ENCODE peak calls at places on chromosome 15, in ten cellular contexts. C is ureter, T is Right ventricle myocardium superior, M is iPS-NIHi11, U is fibroblast of mammary gland, L is T-helper 9 cell, K is T-cell, A is NAMALWA, H is iris pigment epithelial cell, R is head of caudate nucleus. S is an unnamed sample.

GRCh38 chr15:67242665-67243064 is 11.8 kb downstream of the AAGAB start:
- DNase-seq in C (no peak), T (no peak), M (peak; percentile 12), U (peak; percentile 24), L (no peak), K (no peak), A (no peak), H (peak; percentile 27), R (no peak), S (no peak)

GRCh38 chr15:39300451-39301153 is 280.3 kb upstream of the THBS1 start:
- DNase-seq in C (no peak), T (no peak), M (no peak), U (peak; percentile 69), L (no peak), K (no peak), A (no peak), H (peak; percentile 65), R (no peak), S (no peak)

GRCh38 chr15:87817553-87817952 is 439.0 kb downstream of the NTRK3 start:
- DNase-seq in C (no peak), T (no peak), M (no peak), U (no peak), L (no peak), K (no peak), A (no peak), H (no peak), R (no peak), S (no peak)

GRCh38 chr15:25501828-25502446 is 63.1 kb upstream of the UBE3A start:
- DNase-seq in C (no peak), T (no peak), M (peak; percentile 32), U (peak; percentile 51), L (no peak), K (no peak), A (peak; percentile 66), H (peak; percentile 32), R (no peak), S (no peak)

GRCh38 chr15:35876762-35877161 is 330.8 kb upstream of the DPH6 start:
- DNase-seq in C (no peak), T (no peak), M (no peak), U (no peak), L (no peak), K (no peak), A (no peak), H (no peak), R (no peak), S (no peak)

GRCh38 chr15:39267685-39268084 is 313.2 kb upstream of the THBS1 start:
- DNase-seq in C (no peak), T (no peak), M (no peak), U (no peak), L (no peak), K (no peak), A (no peak), H (peak; percentile 73), R (no peak), S (no peak)

GRCh38 chr15:94580186-94580585 is 348.8 kb downstream of the MCTP2 start:
- DNase-seq in C (no peak), T (no peak), M (no peak), U (no peak), L (no peak), K (no peak), A (no peak), H (no peak), R (no peak), S (no peak)

GRCh38 chr15:64938192-64938591 is 26.5 kb downstream of the ANKDD1A start:
- DNase-seq in C (no peak), T (no peak), M (no peak), U (peak; percentile 12), L (no peak), K (no peak), A (no peak), H (peak; percentile 55), R (no peak), S (no peak)

GRCh38 chr15:53446376-53446775 is 313.1 kb downstream of the WDR72 start:
- DNase-seq in C (no peak), T (no peak), M (no peak), U (no peak), L (no peak), K (no peak), A (no peak), H (no peak), R (no peak), S (no peak)

GRCh38 chr15:92907880-92908279 is 7.8 kb downstream of the CHD2 start:
- DNase-seq in C (no peak), T (no peak), M (no peak), U (peak; percentile 92), L (no peak), K (no peak), A (no peak), H (peak; percentile 89), R (no peak), S (no peak)

GRCh38 chr15:58932791-58933310 is 628 bp downstream of the SLTM start:
- DNase-seq in C (no peak), T (no peak), M (peak; percentile 48), U (no peak), L (no peak), K (no peak), A (peak; percentile 57), H (no peak), R (no peak), S (no peak)

GRCh38 chr15:25770031-25770430 is 93.1 kb downstream of the ATP10A start:
- DNase-seq in C (peak; percentile 42), T (no peak), M (no peak), U (no peak), L (no peak), K (no peak), A (no peak), H (no peak), R (no peak), S (no peak)

GRCh38 chr15:68032672-68033071 is 21.4 kb upstream of the PIAS1 start:
- DNase-seq in C (no peak), T (no peak), M (no peak), U (no peak), L (no peak), K (no peak), A (no peak), H (no peak), R (no peak), S (no peak)

GRCh38 chr15:30023798-30024295 is 58.9 kb upstream of the GOLGA8J start:
- DNase-seq in C (no peak), T (no peak), M (no peak), U (peak; percentile 24), L (no peak), K (no peak), A (no peak), H (peak; percentile 83), R (no peak), S (no peak)

GRCh38 chr15:76938752-76939151 is 7.2 kb downstream of the RCN2 start:
- DNase-seq in C (no peak), T (no peak), M (no peak), U (no peak), L (no peak), K (no peak), A (no peak), H (no peak), R (no peak), S (no peak)

GRCh38 chr15:49343546-49343945 is 79.5 kb upstream of the FGF7 start:
- DNase-seq in C (no peak), T (no peak), M (no peak), U (no peak), L (no peak), K (no peak), A (no peak), H (no peak), R (no peak), S (no peak)

GRCh38 chr15:41940441-41940857 is 31.9 kb downstream of the EHD4 start:
- DNase-seq in C (peak; percentile 31), T (peak; percentile 35), M (no peak), U (peak; percentile 88), L (no peak), K (no peak), A (no peak), H (peak; percentile 85), R (no peak), S (peak; percentile 82)

GRCh38 chr15:90264649-90265048 is 823 bp upstream of the NGRN start:
- DNase-seq in C (peak; percentile 56), T (no peak), M (no peak), U (no peak), L (no peak), K (no peak), A (no peak), H (no peak), R (no peak), S (peak; percentile 17)